ENCODE peak calls at places on chromosomes 6 and 20, in four cellular contexts. F is cardiac muscle cell, T is body of pancreas, Y is HepG2. C is an unnamed sample.

GRCh38 chr20:46185353-46185752 is 67.2 kb downstream of the CD40 start:
- DNase-seq in F (no peak), T (no peak), Y (no peak), C (no peak)

GRCh38 chr20:32743237-32744112 is at the start of gene COMMD7:
- DNase-seq in F (peak; percentile 81), T (peak; percentile 65), Y (peak; percentile 50), C (peak; percentile 65)

GRCh38 chr6:118768441-118768840 is 117.0 kb upstream of the CEP85L start:
- DNase-seq in F (no peak), T (no peak), Y (no peak), C (no peak)

GRCh38 chr6:53796451-53796780 is 1.6 kb downstream of the LRRC1 start:
- DNase-seq in F (no peak), T (no peak), Y (peak; percentile 48), C (no peak)

GRCh38 chr6:21808045-21808470 is 214.5 kb downstream of the SOX4 start:
- DNase-seq in F (no peak), T (no peak), Y (no peak), C (peak; percentile 82)

GRCh38 chr20:2122921-2123320 is 21.3 kb downstream of the STK35 start:
- DNase-seq in F (no peak), T (no peak), Y (no peak), C (no peak)

GRCh38 chr6:23654745-23655144 is 471.3 kb upstream of the NRSN1 start:
- DNase-seq in F (no peak), T (no peak), Y (peak; percentile 32), C (no peak)

GRCh38 chr6:157089258-157089657 is 234.1 kb downstream of the TMEM242 start:
- DNase-seq in F (peak; percentile 52), T (no peak), Y (peak; percentile 73), C (no peak)

GRCh38 chr6:78746457-78746856 is 120.9 kb upstream of the IRAK1BP1 start:
- DNase-seq in F (no peak), T (no peak), Y (no peak), C (no peak)

GRCh38 chr6:39228992-39229767 is at the start of gene KCNK5:
- DNase-seq in F (peak; percentile 90), T (peak; percentile 86), Y (peak; percentile 13), C (peak; percentile 82)

GRCh38 chr6:129575378-129576118 is 134.4 kb downstream of the ARHGAP18 start:
- DNase-seq in F (peak; percentile 59), T (no peak), Y (peak; percentile 42), C (no peak)

GRCh38 chr6:144543006-144543871 is 258.1 kb downstream of the UTRN start:
- DNase-seq in F (no peak), T (no peak), Y (no peak), C (peak; percentile 74)

GRCh38 chr20:19828233-19828632 is 70.2 kb downstream of the RIN2 start:
- DNase-seq in F (peak; percentile 40), T (no peak), Y (peak; percentile 30), C (no peak)

GRCh38 chr20:57188056-57188455 is 78.4 kb downstream of the BMP7 start:
- DNase-seq in F (no peak), T (no peak), Y (no peak), C (no peak)

GRCh38 chr20:7742479-7742878 is 197.8 kb downstream of the HAO1 start:
- DNase-seq in F (no peak), T (no peak), Y (no peak), C (peak; percentile 87)

GRCh38 chr20:9838378-9839295 is at the start of gene PAK5:
- DNase-seq in F (peak; percentile 95), T (peak; percentile 81), Y (peak; percentile 53), C (peak; percentile 71)

GRCh38 chr20:26209171-26209941 is 512.7 kb upstream of the ZNF337 start:
- DNase-seq in F (peak; percentile 31), T (no peak), Y (no peak), C (peak; percentile 9)

GRCh38 chr6:38169221-38169674 is 349.7 kb downstream of the ZFAND3 start:
- DNase-seq in F (no peak), T (no peak), Y (no peak), C (no peak)

GRCh38 chr6:27161946-27162603 is 85.4 kb upstream of the PRSS16 start:
- DNase-seq in F (peak; percentile 46), T (peak; percentile 54), Y (peak; percentile 27), C (peak; percentile 45)

GRCh38 chr20:5181492-5181891 is 54.7 kb downstream of the CDS2 start:
- DNase-seq in F (no peak), T (no peak), Y (no peak), C (no peak)

GRCh38 chr6:110537208-110538123 is 61.1 kb upstream of the SLC22A16 start:
- DNase-seq in F (no peak), T (no peak), Y (peak; percentile 73), C (no peak)

GRCh38 chr6:5036309-5036708 is 32.5 kb upstream of the RPP40 start:
- DNase-seq in F (peak; percentile 67), T (no peak), Y (peak; percentile 64), C (peak; percentile 33)

GRCh38 chr6:33840064-33840926 is 36.5 kb upstream of the MLN start:
- DNase-seq in F (no peak), T (no peak), Y (peak; percentile 96), C (peak; percentile 79)

GRCh38 chr20:36318166-36318565 is 12.0 kb downstream of the DLGAP4 start:
- DNase-seq in F (no peak), T (no peak), Y (no peak), C (no peak)

GRCh38 chr6:111805511-111806181 is 67.6 kb downstream of the FYN start:
- DNase-seq in F (no peak), T (no peak), Y (no peak), C (peak; percentile 42)

GRCh38 chr6:141370438-141370837 is 762.3 kb upstream of the GJE1 start:
- DNase-seq in F (no peak), T (no peak), Y (no peak), C (no peak)

GRCh38 chr6:138773177-138774091 is at the start of gene CCDC28A:
- DNase-seq in F (peak; percentile 96), T (peak; percentile 93), Y (peak; percentile 97), C (peak; percentile 92)

GRCh38 chr6:145669627-145670034 is 65.7 kb downstream of the EPM2A start:
- DNase-seq in F (no peak), T (no peak), Y (no peak), C (peak; percentile 13)

GRCh38 chr6:113359155-113360140 is 497.7 kb upstream of the MARCKS start:
- DNase-seq in F (peak; percentile 43), T (no peak), Y (no peak), C (peak; percentile 21)

GRCh38 chr6:29558439-29559079 is 973 bp downstream of the UBD start:
- DNase-seq in F (no peak), T (no peak), Y (no peak), C (no peak)
- H3K4me3 ChIP-seq in F (no peak overlapping the region), T (no peak overlapping the region), Y (no peak overlapping the region), C (no peak overlapping the region)

DNA sequence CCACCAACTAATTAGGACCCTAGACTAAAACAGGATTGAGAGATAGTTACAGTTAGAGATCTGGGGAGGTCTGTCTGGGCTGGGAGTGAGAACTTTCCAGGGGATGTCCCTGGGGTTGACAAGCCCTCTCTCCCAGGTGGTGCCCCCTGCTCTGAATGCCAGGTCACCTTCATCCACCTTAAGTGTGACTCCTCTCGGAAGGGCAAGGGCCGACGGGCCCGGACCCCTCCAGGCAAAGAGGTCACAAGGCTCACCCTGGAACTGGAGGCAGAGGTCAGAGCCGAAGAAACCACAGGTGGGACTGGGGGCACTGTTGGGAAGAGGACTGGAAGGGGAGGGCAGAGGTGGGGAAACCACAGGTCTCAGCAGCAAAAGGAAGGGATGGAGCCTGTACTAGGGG is 17.0 kb upstream of the ZNF76 start:
- DNase-seq in F (no peak), T (no peak), Y (no peak), C (no peak)
- H3K36me3 ChIP-seq in F (peaks cover 47% of the 10 kb centered on the region), T (no peaks in the 10 kb centered on the region), Y (peaks cover 6% of the 10 kb centered on the region), C (peaks cover 14% of the 10 kb centered on the region)

DNA sequence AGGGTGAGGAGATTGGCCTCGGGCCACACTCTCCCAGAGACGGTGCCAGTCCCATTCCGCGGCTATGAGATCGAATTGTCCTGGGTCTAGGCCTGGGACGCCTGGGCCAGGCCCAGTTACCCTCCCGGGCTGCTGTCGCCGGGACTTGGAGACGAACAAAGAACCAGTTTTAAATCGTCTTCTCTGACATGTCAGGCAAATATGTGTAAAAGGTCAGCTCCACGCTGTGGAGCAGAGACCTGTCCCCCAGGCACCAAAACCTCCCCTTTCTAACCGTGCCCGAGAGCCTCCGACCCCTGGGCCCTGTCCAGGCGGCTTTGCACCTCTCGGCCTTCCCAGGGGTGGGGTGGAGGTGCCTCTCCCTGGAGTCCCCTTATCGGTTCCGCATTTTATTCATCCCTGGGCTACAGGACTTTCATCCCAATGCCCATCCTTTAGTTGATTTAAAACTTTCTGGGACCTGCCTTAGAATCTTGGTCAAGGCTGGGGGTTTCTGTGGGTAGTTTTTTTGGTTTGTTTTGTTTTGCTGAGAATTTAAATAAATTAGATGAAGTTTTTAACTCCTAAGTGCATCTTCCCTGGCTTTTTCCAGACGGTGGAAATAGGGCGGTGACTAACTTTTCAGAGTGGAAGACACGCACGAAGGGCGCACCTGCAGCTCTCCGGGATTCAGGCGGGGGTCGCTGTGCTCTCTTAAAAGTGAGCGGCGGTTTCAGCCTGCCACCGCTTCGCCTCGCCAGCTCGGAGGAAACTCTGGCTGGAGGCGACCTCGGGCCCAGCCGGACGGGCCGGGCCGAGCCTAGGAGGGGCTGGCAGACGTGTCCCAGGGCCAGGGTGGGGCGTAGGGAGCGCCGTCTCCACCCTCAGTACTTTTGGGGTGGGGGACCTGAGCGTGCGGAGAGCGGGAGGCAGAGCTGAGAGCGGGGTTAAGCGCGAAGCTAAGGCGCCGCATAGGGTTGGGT is 6.0 kb upstream of the TFAP2A start:
- DNase-seq in F (peak; percentile 63), T (no peak), Y (no peak), C (no peak)
- H3K27me3 ChIP-seq in F (peaks cover 100% of the 10 kb centered on the region), T (peaks cover 74% of the 10 kb centered on the region), Y (peaks cover 19% of the 10 kb centered on the region), C (no peaks in the 10 kb centered on the region)

DNA sequence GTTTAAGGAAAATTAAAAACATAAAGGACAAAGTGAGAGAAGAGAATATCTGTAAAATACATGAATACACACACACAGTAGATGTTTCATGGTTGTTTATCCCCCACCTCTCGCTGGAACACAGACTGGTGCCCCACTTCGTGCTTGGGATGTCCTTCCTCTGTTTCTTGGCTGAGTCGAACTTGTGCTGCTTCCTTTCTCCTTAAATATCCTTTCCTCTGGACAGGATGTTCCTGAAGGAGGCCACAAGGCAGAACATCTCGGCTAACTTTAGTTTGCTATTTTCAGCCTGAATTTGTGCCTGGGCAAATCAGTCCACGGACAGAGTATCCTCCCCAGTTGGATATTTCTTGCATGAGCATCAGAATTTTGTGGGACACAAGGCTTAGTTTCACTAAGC is 54.7 kb upstream of the ZMYND8 start:
- DNase-seq in F (no peak), T (no peak), Y (no peak), C (no peak)
- H3K4me3 ChIP-seq in F (no peak overlapping the region), T (no peak overlapping the region), Y (no peak overlapping the region), C (no peak overlapping the region)

GRCh38 chr6:143236151-143236788 is 175.6 kb downstream of the AIG1 start:
- DNase-seq in F (no peak), T (no peak), Y (no peak), C (peak; percentile 35)
- H3K36me3 ChIP-seq in F (no peaks in the 10 kb centered on the region), T (no peaks in the 10 kb centered on the region), Y (no peaks in the 10 kb centered on the region), C (no peaks in the 10 kb centered on the region)

DNA sequence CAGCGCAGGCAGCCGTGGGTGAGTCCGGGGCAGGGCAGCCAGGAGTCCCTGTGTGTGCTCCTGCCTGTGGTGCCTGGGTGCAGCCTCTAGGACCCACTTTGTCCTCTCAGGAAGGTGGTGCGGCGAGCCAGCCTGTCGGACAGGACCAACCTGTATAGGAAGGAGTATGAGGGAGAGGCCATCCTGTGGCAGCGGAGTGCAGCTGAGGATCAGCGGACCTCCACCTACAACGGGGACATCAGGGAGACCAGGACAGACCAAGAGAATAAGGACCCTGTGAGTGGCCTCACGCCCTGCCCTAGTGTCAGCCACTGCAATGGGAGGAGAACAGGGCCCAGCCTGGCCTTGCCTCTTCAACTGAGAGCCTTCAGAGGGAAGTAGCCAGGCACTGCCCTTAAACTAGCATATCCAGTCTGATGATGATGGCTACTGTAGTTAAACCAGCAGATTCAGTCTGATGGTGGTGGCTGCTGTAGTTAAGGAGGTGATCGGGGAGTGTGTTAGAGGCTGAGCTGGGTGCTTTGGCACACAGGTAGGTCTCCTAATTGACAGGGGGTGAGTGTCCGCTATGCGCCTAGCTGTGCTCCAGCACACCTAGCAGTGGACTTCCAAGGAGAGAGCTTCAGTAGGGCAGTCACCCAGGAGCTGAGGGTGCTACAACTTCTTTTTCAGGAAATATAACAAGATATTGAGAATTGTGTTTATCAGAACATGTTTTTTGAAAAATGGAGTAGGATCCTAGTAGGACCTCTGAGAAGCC is 18.1 kb upstream of the FAM83D start:
- DNase-seq in F (no peak), T (no peak), Y (no peak), C (no peak)
- H3K27me3 ChIP-seq in F (no peaks in the 10 kb centered on the region), T (no peaks in the 10 kb centered on the region), Y (no peaks in the 10 kb centered on the region), C (peaks cover 4% of the 10 kb centered on the region)

C was measured in MG63.